ENCODE peak calls at places on chromosome 15, in seven cellular contexts. A, E, G, L, N, S and I are unnamed samples.

GRCh38 chr15:52445553-52445952 is 83.1 kb downstream of the MYO5A start:
- DNase-seq in L (no peak), S (no peak), A (no peak), N (no peak), G (no peak), E (no peak), I (no peak)

GRCh38 chr15:67685008-67685599 is 140.2 kb upstream of the SKOR1 start:
- DNase-seq in G (no peak), N (peak), S (no peak), A (no peak), E (peak), L (peak), I (no peak)

GRCh38 chr15:66483131-66483566 is 14.4 kb downstream of the SNAPC5 start:
- DNase-seq in G (no peak), A (peak), L (no peak), N (peak), E (peak), S (no peak), I (no peak)

GRCh38 chr15:59632714-59633113 is 21.1 kb downstream of the GCNT3 start:
- DNase-seq in L (peak), A (no peak), S (no peak), E (no peak), N (peak), G (peak), I (no peak)

GRCh38 chr15:94008101-94009080 is 223.0 kb upstream of the MCTP2 start:
- DNase-seq in E (peak), G (no peak), A (no peak), N (no peak), L (peak), S (no peak), I (no peak)

GRCh38 chr15:100109486-100110035 is 232.2 kb downstream of the ADAMTS17 start:
- DNase-seq in E (no peak), L (no peak), N (no peak), A (peak), G (no peak), S (peak), I (no peak)

GRCh38 chr15:43105077-43105769 is 615 bp downstream of the UBR1 start:
- DNase-seq in L (peak), S (peak), N (no peak), G (no peak), A (no peak), E (no peak), I (no peak)

GRCh38 chr15:26864664-26865191 is 2.1 kb upstream of the GABRA5 start:
- DNase-seq in L (peak), A (no peak), G (peak), N (peak), S (no peak), E (peak), I (no peak)

GRCh38 chr15:58628206-58629057 is 121.1 kb downstream of the ADAM10 start:
- DNase-seq in G (no peak), S (no peak), N (peak), L (no peak), E (peak), A (no peak), I (no peak)

GRCh38 chr15:90160781-90161727 is 40.1 kb upstream of the SEMA4B start:
- DNase-seq in A (peak), E (no peak), G (no peak), N (no peak), S (peak), L (peak), I (no peak)

GRCh38 chr15:77225088-77225487 is 154.2 kb upstream of the TSPAN3 start:
- DNase-seq in L (no peak), E (peak), S (no peak), A (no peak), N (peak), G (no peak), I (no peak)

GRCh38 chr15:70646169-70646568 is 117.2 kb downstream of the UACA start:
- DNase-seq in E (no peak), S (no peak), G (no peak), L (no peak), A (no peak), N (no peak), I (no peak)

GRCh38 chr15:98904466-98905048 is 103.0 kb downstream of the PGPEP1L start:
- DNase-seq in G (peak), E (peak), L (peak), N (peak), A (no peak), S (no peak), I (no peak)

GRCh38 chr15:60520825-60521368 is 42.0 kb upstream of the ICE2 start:
- DNase-seq in L (peak), S (peak), A (no peak), N (peak), E (peak), G (peak), I (no peak)

GRCh38 chr15:59160880-59161593 is 45.6 kb upstream of the LDHAL6B start:
- DNase-seq in S (peak), G (peak), N (no peak), E (no peak), A (peak), L (no peak), I (no peak)

GRCh38 chr15:89364341-89364740 is 29.7 kb upstream of the POLG start:
- DNase-seq in G (no peak), S (no peak), A (peak), E (no peak), N (no peak), L (no peak), I (no peak)

GRCh38 chr15:60070838-60071493 is 66.9 kb downstream of the FOXB1 start:
- DNase-seq in S (no peak), G (no peak), N (peak), E (peak), L (peak), A (no peak), I (no peak)

GRCh38 chr15:29089731-29090616 is 179.6 kb downstream of the NSMCE3 start:
- DNase-seq in A (no peak), S (no peak), E (peak), G (no peak), N (peak), L (no peak), I (peak)
- TF ChIP-seq CTCF in A (no peak), S (no peak), E (no peak), G (peak), N (peak), L (no peak), I (peak)

GRCh38 chr15:37824717-37825382 is 109.6 kb upstream of the TMCO5A start:
- DNase-seq in L (peak), A (peak), S (no peak), N (peak), E (peak), G (no peak), I (no peak)
- TF ChIP-seq CTCF in L (peak), A (peak), S (no peak), N (peak), E (peak), G (no peak), I (no peak)

DNA sequence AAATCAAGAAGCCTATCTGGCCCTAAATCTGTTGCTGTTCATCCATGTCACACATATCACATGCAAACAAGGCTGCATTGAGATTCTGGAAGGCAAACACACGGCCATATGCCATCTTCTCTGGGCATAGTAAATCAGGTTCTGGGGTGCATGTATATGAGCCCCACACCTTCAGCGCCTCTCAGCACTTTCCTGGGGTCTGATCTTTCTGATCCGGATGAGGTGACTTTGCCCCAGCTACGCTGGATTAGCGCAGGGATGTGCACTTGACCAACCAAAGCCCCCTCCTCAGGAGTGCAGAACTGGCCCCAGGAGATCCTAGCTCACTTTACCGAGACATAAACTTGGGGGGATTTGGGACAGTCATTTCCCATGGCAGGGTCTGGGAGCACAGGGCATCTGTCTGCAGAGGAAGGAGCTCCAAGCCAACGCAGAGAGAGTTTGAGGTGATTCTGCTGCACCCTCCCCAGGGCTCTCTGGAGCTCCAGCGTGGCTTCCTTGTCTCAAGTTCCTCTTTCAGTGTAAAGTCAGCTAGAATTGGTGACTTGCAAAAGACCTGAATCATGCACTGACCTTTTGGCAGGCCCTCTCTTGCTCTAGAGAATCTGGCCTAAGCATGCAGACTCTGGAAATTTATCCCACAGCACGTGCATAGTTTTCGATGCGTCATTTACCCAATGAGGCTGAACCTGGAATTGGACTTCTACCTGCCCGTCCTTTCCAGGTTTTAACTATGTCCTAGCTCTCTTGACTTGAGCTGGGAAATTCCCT is 63.5 kb upstream of the KLF13 start:
- DNase-seq in S (peak), L (peak), E (peak), A (peak), G (no peak), N (peak), I (peak)
- TF ChIP-seq CTCF in S (no peak), L (no peak), E (no peak), A (no peak), G (no peak), N (no peak), I (no peak)

GRCh38 chr15:29750754-29751153 is 71.5 kb downstream of the TJP1 start:
- DNase-seq in S (no peak), L (no peak), G (no peak), A (no peak), E (peak), N (no peak), I (no peak)

GRCh38 chr15:29749365-29750086 is 72.7 kb downstream of the TJP1 start:
- DNase-seq in S (no peak), G (no peak), L (no peak), E (no peak), A (no peak), N (peak), I (no peak)

GRCh38 chr15:29747837-29748417 is 74.3 kb downstream of the TJP1 start:
- DNase-seq in S (no peak), G (no peak), A (no peak), E (peak), N (peak), L (no peak), I (no peak)
- TF ChIP-seq CTCF in S (no peak), G (peak), A (peak), E (peak), N (peak), L (peak), I (peak)

GRCh38 chr15:101510212-101511197 is 21.0 kb upstream of the PCSK6 start:
- DNase-seq in N (no peak), A (no peak), S (no peak), L (no peak), G (no peak), E (no peak), I (no peak)
- TF ChIP-seq CTCF in N (no peak), A (no peak), S (no peak), L (no peak), G (no peak), E (no peak), I (no peak)